ENCODE peak calls at places on chromosomes 12 and 14, in six cellular contexts. K is psoas muscle, Y is dorsolateral prefrontal cortex, Q is PC-3, O is right cardiac atrium, X is PC-9. R is an unnamed sample.

GRCh38 chr14:74552623-74553022 is 59.1 kb downstream of the ISCA2 start:
- DNase-seq in X (no peak), K (peak), O (peak), Y (peak), Q (no peak), R (peak)

GRCh38 chr12:8905546-8905945 is 8.8 kb upstream of the PHC1 start:
- DNase-seq in Y (no peak), X (no peak), O (no peak), Q (no peak), K (no peak), R (no peak)

GRCh38 chr12:124469193-124469888 is 98.1 kb downstream of the NCOR2 start:
- DNase-seq in X (peak), Q (peak), K (no peak), O (peak), Y (no peak), R (no peak)

GRCh38 chr12:121490401-121491257 is 90.2 kb downstream of the KDM2B start:
- DNase-seq in Q (no peak), O (no peak), K (no peak), X (no peak), Y (no peak), R (no peak)

GRCh38 chr12:97513921-97514320 is 51.3 kb downstream of the RMST start:
- DNase-seq in K (no peak), O (no peak), Y (no peak), Q (no peak), X (no peak), R (no peak)

GRCh38 chr14:50320279-50320678 is 8.2 kb downstream of the DMAC2L start:
- DNase-seq in Q (no peak), Y (no peak), K (no peak), X (no peak), O (no peak), R (no peak)

GRCh38 chr12:75542942-75543341 is 31.5 kb upstream of the KRR1 start:
- DNase-seq in Q (no peak), O (no peak), K (no peak), X (no peak), Y (no peak), R (no peak)

GRCh38 chr14:52906141-52906601 is 44.7 kb downstream of the FERMT2 start:
- DNase-seq in O (no peak), Q (peak), Y (no peak), X (no peak), K (no peak), R (no peak)

GRCh38 chr12:54038260-54038759 is 5.5 kb downstream of the HOXC5 start:
- DNase-seq in X (no peak), Q (no peak), O (no peak), Y (no peak), K (no peak), R (no peak)

GRCh38 chr12:28222081-28222700 is 31.9 kb downstream of the CCDC91 start:
- DNase-seq in O (peak), K (no peak), Q (no peak), Y (no peak), X (no peak), R (no peak)

GRCh38 chr14:68139466-68140110 is 320.0 kb downstream of the RAD51B start:
- DNase-seq in K (no peak), Q (peak), Y (no peak), O (no peak), X (peak), R (no peak)

GRCh38 chr12:3658327-3659163 is 94.4 kb downstream of the CRACR2A start:
- DNase-seq in X (no peak), Q (peak), Y (no peak), K (no peak), O (peak), R (no peak)

GRCh38 chr14:91230363-91231035 is 14.0 kb downstream of the GPR68 start:
- DNase-seq in X (no peak), Q (peak), K (no peak), O (no peak), Y (no peak), R (no peak)

GRCh38 chr12:108117902-108118301 is 11.2 kb upstream of the WSCD2 start:
- DNase-seq in Q (no peak), X (no peak), K (no peak), Y (no peak), O (no peak), R (no peak)
- H3K27ac ChIP-seq in Q (no peak), X (no peak), K (no peak), Y (no peak), O (no peak), R (no peak)

GRCh38 chr12:57868870-57869609 is 22.5 kb upstream of the CTDSP2 start:
- DNase-seq in O (peak), X (no peak), K (peak), Q (no peak), Y (peak), R (no peak)
- H3K4me3 ChIP-seq in O (no peak), X (no peak), K (peak), Q (no peak), Y (peak), R (no peak)

DNA sequence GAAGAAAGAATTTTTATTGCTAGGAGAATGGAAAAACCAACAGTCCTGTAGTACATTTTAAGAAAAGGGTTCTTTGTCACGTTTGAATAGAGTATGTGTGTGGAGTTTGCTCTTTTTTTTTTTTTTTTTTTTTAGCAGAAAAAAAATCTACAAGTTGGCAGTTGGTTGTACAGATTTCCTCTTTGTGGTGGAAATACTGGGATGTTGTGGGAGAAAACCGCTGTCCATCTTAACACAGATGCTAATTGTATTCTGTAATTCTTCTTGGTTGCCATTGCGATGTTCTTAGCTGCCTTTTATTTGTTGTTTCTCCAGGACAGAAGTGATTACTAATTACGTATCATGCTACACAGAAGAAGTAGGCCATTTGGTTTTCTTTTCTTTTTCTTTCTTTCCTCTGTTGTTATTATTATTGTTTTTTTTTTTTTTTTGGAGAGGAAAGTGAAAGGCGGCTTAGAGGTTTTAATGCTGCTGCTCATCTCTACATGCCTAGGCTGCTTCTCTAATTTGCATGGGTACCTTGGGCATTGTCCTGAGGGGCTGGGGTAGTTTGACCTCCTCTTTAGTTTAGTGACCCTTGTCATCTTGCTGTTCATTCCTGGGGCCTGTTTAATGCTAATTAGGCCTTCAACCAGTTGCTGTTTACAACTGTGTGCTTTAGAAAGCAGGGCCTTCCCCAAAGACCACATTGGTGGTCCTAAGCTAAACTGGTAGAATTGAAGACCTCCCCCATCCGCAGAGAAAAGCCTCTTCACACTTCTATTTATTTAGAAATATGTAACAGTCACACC is 94.8 kb downstream of the TMTC2 start:
- DNase-seq in X (no peak), Q (no peak), O (no peak), Y (no peak), K (no peak), R (no peak)
- H3K27ac ChIP-seq in X (no peak), Q (no peak), O (no peak), Y (peak), K (no peak), R (no peak)

DNA sequence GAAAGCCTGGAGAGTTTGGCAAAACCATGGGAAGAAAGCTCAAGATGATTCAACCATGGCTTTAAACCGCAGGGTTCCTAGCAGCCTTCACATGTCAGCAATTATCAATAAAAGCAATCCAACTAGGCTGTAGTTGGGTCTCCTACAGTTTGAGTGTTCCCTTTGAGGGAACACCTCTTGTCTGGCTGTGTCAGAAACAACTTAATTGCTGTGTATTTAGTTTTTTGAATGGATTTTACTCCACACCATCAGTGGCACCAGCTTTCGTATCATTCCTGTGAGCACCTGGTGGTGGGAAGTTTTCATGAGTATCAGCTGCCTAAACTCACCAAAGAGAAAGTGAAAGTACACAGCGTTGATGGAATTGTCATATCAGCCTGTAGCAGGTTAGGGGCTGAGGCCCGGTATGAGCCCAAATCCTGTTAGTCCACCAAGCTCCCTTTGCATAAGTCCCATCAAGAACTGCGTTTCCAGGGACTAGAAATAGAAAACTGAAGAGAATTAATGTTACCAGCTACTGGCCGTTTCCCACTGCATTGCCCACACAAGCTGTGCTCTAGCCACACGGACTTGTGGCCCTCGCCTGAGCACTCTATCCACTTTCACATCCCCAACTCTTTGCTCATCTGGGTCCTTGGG is 10.9 kb upstream of the IL26 start:
- DNase-seq in Y (no peak), X (no peak), O (no peak), Q (peak), K (no peak), R (no peak)
- H3K4me3 ChIP-seq in Y (peak), X (peak), O (peak), Q (peak), K (peak), R (peak)

GRCh38 chr14:105351410-105351809 is 36.9 kb downstream of the PACS2 start:
- DNase-seq in Y (no peak), X (no peak), O (no peak), Q (no peak), K (no peak), R (no peak)
- H3K27ac ChIP-seq in Y (peak), X (no peak), O (no peak), Q (no peak), K (no peak), R (no peak)

DNA sequence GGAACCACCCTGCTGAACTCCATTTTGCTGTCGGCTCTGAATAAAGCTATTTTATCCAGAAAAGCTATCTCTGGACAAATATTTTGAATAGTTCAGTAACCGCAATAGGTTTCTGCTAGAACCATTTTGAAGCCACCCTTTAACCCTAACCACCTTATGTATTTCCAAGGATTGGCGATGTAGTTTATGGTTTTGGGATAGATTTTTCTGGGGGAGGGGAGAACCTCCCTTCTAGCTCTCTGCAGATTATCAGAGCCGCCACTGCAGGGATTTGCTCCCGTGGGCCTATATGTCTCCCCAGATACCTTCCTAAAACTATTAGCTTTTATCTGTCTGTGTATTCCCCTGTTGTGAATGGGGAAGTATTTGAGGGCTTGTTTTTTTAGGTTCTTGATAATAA is 1.8 kb upstream of the TUBA1B start:
- DNase-seq in K (no peak), Y (no peak), Q (no peak), X (no peak), O (no peak), R (no peak)
- H3K4me3 ChIP-seq in K (no peak), Y (peak), Q (peak), X (no peak), O (peak), R (no peak)

GRCh38 chr14:63203015-63203414 is 1.2 kb upstream of the RHOJ start:
- DNase-seq in K (no peak), Y (no peak), Q (no peak), X (no peak), O (no peak), R (no peak)
- H3K27ac ChIP-seq in K (peak), Y (no peak), Q (no peak), X (no peak), O (no peak), R (no peak)

R was measured in right lobe of liver.